ENCODE peak calls at places on chromosome 15, in four cellular contexts. U is NCI-H774; D is activated CD4-positive, alpha-beta T cell treated with anti-CD3 and anti-CD28 coated beads for 48 hours; S is stimulated activated CD4-positive, alpha-beta T cell treated with anti-CD3 and anti-CD28 coated beads, TNF-alpha, amount 100 ng/mL, for 4 hours. M is an unnamed sample.

GRCh38 chr15:69576035-69576526 is 123.5 kb downstream of the RPLP1 start:
- DNase-seq in U (peak; percentile 40), D (peak; percentile 82), S (peak; percentile 60), M (peak; percentile 54)

GRCh38 chr15:55507567-55507966 is 467 bp downstream of the DNAAF4 start:
- DNase-seq in U (no peak), D (no peak), S (no peak), M (no peak)

GRCh38 chr15:78396976-78397375 is 41.0 kb upstream of the IREB2 start:
- DNase-seq in U (no peak), D (no peak), S (no peak), M (no peak)

GRCh38 chr15:85785887-85786777 is 8.6 kb downstream of the KLHL25 start:
- DNase-seq in U (peak; percentile 80), D (no peak), S (no peak), M (no peak)

GRCh38 chr15:58043192-58043903 is 22.2 kb downstream of the ALDH1A2 start:
- DNase-seq in U (no peak), D (peak; percentile 55), S (no peak), M (no peak)

GRCh38 chr15:55742498-55742926 is 440 bp downstream of the PRTG start:
- DNase-seq in U (no peak), D (peak; percentile 18), S (no peak), M (no peak)

GRCh38 chr15:89114974-89115373 is 26.7 kb downstream of the ABHD2 start:
- DNase-seq in U (peak; percentile 87), D (no peak), S (no peak), M (no peak)

GRCh38 chr15:22961661-22962221 is 18.4 kb downstream of the CYFIP1 start:
- DNase-seq in U (no peak), D (no peak), S (no peak), M (no peak)

GRCh38 chr15:68239025-68239424 is 9.5 kb upstream of the CLN6 start:
- DNase-seq in U (no peak), D (no peak), S (no peak), M (no peak)

GRCh38 chr15:71252036-71252898 is 137.0 kb downstream of the THSD4 start:
- DNase-seq in U (no peak), D (no peak), S (no peak), M (no peak)

GRCh38 chr15:35206060-35206675 is 121.1 kb upstream of the NANOGP8 start:
- DNase-seq in U (no peak), D (peak; percentile 14), S (no peak), M (no peak)

GRCh38 chr15:65333441-65333820 is 29.0 kb downstream of the RNU5B-1 start:
- DNase-seq in U (no peak), D (no peak), S (no peak), M (no peak)

GRCh38 chr15:47736123-47736786 is 18.9 kb downstream of the SEMA6D start:
- DNase-seq in U (no peak), D (no peak), S (no peak), M (no peak)

GRCh38 chr15:85532689-85533088 is 152.3 kb downstream of the AKAP13 start:
- DNase-seq in U (no peak), D (no peak), S (no peak), M (no peak)

GRCh38 chr15:33729648-33730047 is 238.6 kb upstream of the CHRM5 start:
- DNase-seq in U (no peak), D (no peak), S (no peak), M (no peak)

GRCh38 chr15:90553248-90553745 is 23.6 kb downstream of the CRTC3 start:
- DNase-seq in U (no peak), D (no peak), S (no peak), M (no peak)

GRCh38 chr15:57922780-57923179 is 142.7 kb downstream of the ALDH1A2 start:
- DNase-seq in U (no peak), D (no peak), S (no peak), M (no peak)

GRCh38 chr15:82828064-82828463 is 18.6 kb downstream of the WHAMM start:
- DNase-seq in U (no peak), D (no peak), S (no peak), M (no peak)

GRCh38 chr15:97502038-97502437 is 458.5 kb upstream of the ARRDC4 start:
- DNase-seq in U (no peak), D (no peak), S (no peak), M (no peak)

GRCh38 chr15:90231028-90232017 is 2.4 kb downstream of the CIB1 start:
- DNase-seq in U (no peak), D (peak; percentile 75), S (peak; percentile 52), M (peak; percentile 37)

GRCh38 chr15:32823750-32824149 is 105.9 kb downstream of the GREM1 start:
- DNase-seq in U (no peak), D (no peak), S (no peak), M (no peak)

GRCh38 chr15:40226739-40227138 is 12.1 kb upstream of the PAK6 start:
- DNase-seq in U (no peak), D (no peak), S (no peak), M (no peak)

GRCh38 chr15:48803877-48804276 is 7.0 kb downstream of the CEP152 start:
- DNase-seq in U (no peak), D (no peak), S (no peak), M (no peak)

GRCh38 chr15:69790632-69791031 is 307.1 kb downstream of the TLE3 start:
- DNase-seq in U (no peak), D (no peak), S (no peak), M (no peak)

GRCh38 chr15:71133734-71134464 is 18.6 kb downstream of the THSD4 start:
- DNase-seq in U (no peak), D (no peak), S (no peak), M (no peak)

GRCh38 chr15:45355860-45356259 is 22.5 kb downstream of the GATM start:
- DNase-seq in U (no peak), D (no peak), S (no peak), M (no peak)

GRCh38 chr15:62945063-62945462 is 97.5 kb upstream of the TPM1 start:
- DNase-seq in U (no peak), D (no peak), S (no peak), M (no peak)

GRCh38 chr15:101684384-101684783 is 32.2 kb upstream of the TM2D3 start:
- DNase-seq in U (no peak), D (no peak), S (no peak), M (no peak)

GRCh38 chr15:84961114-84961452 is 20.6 kb upstream of the PDE8A start:
- DNase-seq in U (no peak), D (no peak), S (no peak), M (no peak)

GRCh38 chr15:79316864-79317263 is 6.0 kb downstream of the TMED3 start:
- DNase-seq in U (no peak), D (no peak), S (no peak), M (no peak)

GRCh38 chr15:58929891-58930416 is 3.5 kb downstream of the SLTM start:
- DNase-seq in U (no peak), D (no peak), S (no peak), M (no peak)

GRCh38 chr15:100082761-100083402 is 258.9 kb downstream of the ADAMTS17 start:
- DNase-seq in U (no peak), D (no peak), S (no peak), M (no peak)

GRCh38 chr15:52448010-52448890 is 80.4 kb downstream of the MYO5A start:
- DNase-seq in U (no peak), D (no peak), S (no peak), M (no peak)

GRCh38 chr15:43133429-43134156 is at the start of gene TMEM62:
- DNase-seq in U (peak; percentile 76), D (peak; percentile 76), S (peak; percentile 23), M (peak; percentile 83)

GRCh38 chr15:23402544-23402943 is 44.5 kb downstream of the GOLGA6L2 start:
- DNase-seq in U (no peak), D (no peak), S (no peak), M (no peak)

GRCh38 chr15:42138968-42139386 is 17.5 kb downstream of the PLA2G4F start:
- DNase-seq in U (no peak), D (no peak), S (no peak), M (no peak)

GRCh38 chr15:70463453-70463834 is 299.9 kb downstream of the UACA start:
- DNase-seq in U (no peak), D (no peak), S (no peak), M (no peak)

GRCh38 chr15:52749250-52749649 is 40.9 kb downstream of the ONECUT1 start:
- DNase-seq in U (no peak), D (no peak), S (no peak), M (no peak)

GRCh38 chr15:51727141-51727897 is 10.1 kb downstream of the LYSMD2 start:
- DNase-seq in U (no peak), D (peak; percentile 30), S (no peak), M (no peak)